ENCODE peak calls at places on chromosome 21, in four cellular contexts. G is GM12878, R is GM12891, A is K562. E is an unnamed sample.

GRCh38 chr21:33850401-33850800 is 65.2 kb downstream of the ATP5PO start:
- DNase-seq in R (no peak), A (no peak), G (no peak), E (no peak)

GRCh38 chr21:17819878-17820232 is 699 bp upstream of the C21orf91 start:
- DNase-seq in G (no peak), R (peak; percentile 15), A (peak; percentile 68), E (no peak)

GRCh38 chr21:16829532-16829931 is 683.3 kb upstream of the CXADR start:
- DNase-seq in A (no peak), G (no peak), R (no peak), E (no peak)

GRCh38 chr21:17775431-17776126 is 43.6 kb downstream of the C21orf91 start:
- DNase-seq in G (peak; percentile 63), R (no peak), A (no peak), E (no peak)

GRCh38 chr21:38817371-38818335 is 11.9 kb downstream of the ETS2 start:
- DNase-seq in G (no peak), A (no peak), R (no peak), E (no peak)

GRCh38 chr21:34834307-34834706 is 165.5 kb downstream of the CLIC6 start:
- DNase-seq in G (no peak), R (no peak), A (no peak), E (no peak)

GRCh38 chr21:26148834-26149354 is 21.7 kb downstream of the APP start:
- DNase-seq in G (no peak), R (no peak), A (no peak), E (no peak)

GRCh38 chr21:37914211-37914900 is 1.9 kb downstream of the KCNJ6 start:
- DNase-seq in A (peak; percentile 64), R (no peak), G (no peak), E (no peak)

GRCh38 chr21:8991088-8991907 is 1530.1 kb upstream of the TPTE start:
- DNase-seq in R (no peak), G (no peak), A (no peak), E (no peak)

GRCh38 chr21:31446206-31446900 is 102.3 kb upstream of the TIAM1 start:
- DNase-seq in A (no peak), G (no peak), R (no peak), E (no peak)

GRCh38 chr21:17783816-17784598 is 35.1 kb downstream of the C21orf91 start:
- DNase-seq in A (no peak), R (no peak), G (peak; percentile 89), E (peak; percentile 50)

GRCh38 chr21:32131960-32132359 is 146.9 kb downstream of the MIS18A start:
- DNase-seq in R (no peak), G (no peak), A (peak; percentile 57), E (no peak)

GRCh38 chr21:33993286-33994231 is 78.0 kb upstream of the ATP5PO start:
- DNase-seq in A (no peak), R (no peak), G (no peak), E (peak; percentile 26)

GRCh38 chr21:17083084-17083483 is 429.8 kb upstream of the CXADR start:
- DNase-seq in G (no peak), R (no peak), A (no peak), E (no peak)

GRCh38 chr21:15422761-15423160 is 307.0 kb upstream of the USP25 start:
- DNase-seq in G (no peak), A (no peak), R (no peak), E (no peak)

GRCh38 chr21:38743772-38744529 is 61.8 kb upstream of the ETS2 start:
- DNase-seq in R (no peak), G (no peak), A (no peak), E (no peak)

GRCh38 chr21:32770514-32771133 is 931 bp downstream of the PAXBP1 start:
- DNase-seq in G (no peak), A (peak; percentile 22), R (no peak), E (peak; percentile 20)

GRCh38 chr21:34874689-34875513 is 174.2 kb downstream of the RUNX1 start:
- DNase-seq in A (no peak), R (no peak), G (no peak), E (no peak)

GRCh38 chr21:31347435-31348032 is 3.5 kb upstream of the TIAM1 start:
- DNase-seq in R (no peak), G (no peak), A (peak; percentile 29), E (no peak)

GRCh38 chr21:31374430-31374829 is 30.4 kb upstream of the TIAM1 start:
- DNase-seq in R (no peak), A (no peak), G (no peak), E (no peak)

GRCh38 chr21:24118738-24119470 is 1488.4 kb downstream of the MRPL39 start:
- DNase-seq in R (no peak), G (no peak), A (no peak), E (no peak)

GRCh38 chr21:17598437-17598836 is 14.3 kb downstream of the BTG3 start:
- DNase-seq in R (peak; percentile 7), G (no peak), A (no peak), E (no peak)

GRCh38 chr21:34606051-34606450 is 8.9 kb downstream of the RCAN1 start:
- DNase-seq in R (no peak), G (no peak), A (no peak), E (no peak)

GRCh38 chr21:27250386-27250785 is 283.5 kb upstream of the ADAMTS5 start:
- DNase-seq in A (no peak), R (no peak), G (no peak), E (no peak)

GRCh38 chr21:20729376-20729775 is 268.8 kb upstream of the NCAM2 start:
- DNase-seq in A (no peak), G (no peak), R (no peak), E (no peak)

GRCh38 chr21:25005388-25005787 is 601.9 kb downstream of the MRPL39 start:
- DNase-seq in R (no peak), G (no peak), A (no peak), E (peak; percentile 78)

GRCh38 chr21:34074283-34075098 is 1.1 kb downstream of the MRPS6 start:
- DNase-seq in R (no peak), G (no peak), A (no peak), E (no peak)

GRCh38 chr21:44405948-44406872 is 49.1 kb upstream of the LRRC3 start:
- DNase-seq in G (no peak), A (no peak), R (no peak), E (no peak)

GRCh38 chr21:39137248-39138186 is 45.7 kb downstream of the PSMG1 start:
- DNase-seq in G (no peak), A (peak; percentile 72), R (no peak), E (no peak)

GRCh38 chr21:38434913-38435533 is 63.3 kb downstream of the ERG start:
- DNase-seq in G (no peak), R (no peak), A (no peak), E (no peak)

GRCh38 chr21:16570856-16571255 is 841.1 kb downstream of the USP25 start:
- DNase-seq in R (no peak), G (no peak), A (no peak), E (no peak)

GRCh38 chr21:19508844-19509243 is 1105.3 kb upstream of the TMPRSS15 start:
- DNase-seq in G (no peak), A (no peak), R (no peak), E (no peak)
- TF ChIP-seq SPI1 in G (no peak), A (no peak), R (no peak), E (no peak)

DNA sequence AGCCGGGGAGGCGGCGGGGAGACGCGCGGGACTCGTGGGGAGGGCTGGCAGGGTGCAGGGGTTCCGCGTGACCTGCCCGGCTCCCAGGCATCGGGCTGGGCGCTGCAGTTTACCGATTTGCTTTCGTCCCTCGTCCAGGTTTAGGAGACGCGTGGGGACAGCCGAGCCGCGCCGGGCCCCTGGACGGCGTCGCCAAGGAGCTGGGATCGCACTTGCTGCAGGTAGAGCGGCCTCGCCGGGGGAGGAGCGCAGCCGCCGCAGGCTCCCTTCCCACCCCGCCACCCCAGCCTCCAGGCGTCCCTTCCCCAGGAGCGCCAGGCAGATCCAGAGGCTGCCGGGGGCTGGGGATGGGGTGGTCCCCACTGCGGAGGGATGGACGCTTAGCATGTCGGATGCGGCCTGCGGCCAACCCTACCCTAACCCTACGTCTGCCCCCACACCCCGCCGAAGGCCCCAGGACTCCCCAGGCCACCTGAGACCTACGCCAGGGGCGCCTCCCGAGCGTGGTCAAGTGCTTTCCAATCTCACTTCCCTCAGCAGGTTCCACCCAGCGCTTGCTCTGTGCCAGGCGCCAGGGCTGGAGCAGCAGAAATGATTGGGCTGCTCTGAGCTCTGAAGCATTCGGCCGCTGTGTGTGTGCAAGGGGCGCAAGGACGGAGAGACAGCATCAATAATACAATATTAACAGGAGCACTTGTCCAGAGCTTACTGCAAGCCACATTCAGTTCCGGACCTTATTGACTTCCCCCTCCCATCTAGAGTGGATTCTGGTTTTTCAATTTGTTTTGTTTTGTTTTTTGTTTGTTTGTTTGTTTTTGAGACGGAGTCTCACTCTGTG is 10.3 kb downstream of the SIM2 start:
- DNase-seq in A (no peak), R (no peak), G (no peak), E (no peak)
- TF ChIP-seq SPI1 in A (no peak), R (no peak), G (no peak), E (no peak)

DNA sequence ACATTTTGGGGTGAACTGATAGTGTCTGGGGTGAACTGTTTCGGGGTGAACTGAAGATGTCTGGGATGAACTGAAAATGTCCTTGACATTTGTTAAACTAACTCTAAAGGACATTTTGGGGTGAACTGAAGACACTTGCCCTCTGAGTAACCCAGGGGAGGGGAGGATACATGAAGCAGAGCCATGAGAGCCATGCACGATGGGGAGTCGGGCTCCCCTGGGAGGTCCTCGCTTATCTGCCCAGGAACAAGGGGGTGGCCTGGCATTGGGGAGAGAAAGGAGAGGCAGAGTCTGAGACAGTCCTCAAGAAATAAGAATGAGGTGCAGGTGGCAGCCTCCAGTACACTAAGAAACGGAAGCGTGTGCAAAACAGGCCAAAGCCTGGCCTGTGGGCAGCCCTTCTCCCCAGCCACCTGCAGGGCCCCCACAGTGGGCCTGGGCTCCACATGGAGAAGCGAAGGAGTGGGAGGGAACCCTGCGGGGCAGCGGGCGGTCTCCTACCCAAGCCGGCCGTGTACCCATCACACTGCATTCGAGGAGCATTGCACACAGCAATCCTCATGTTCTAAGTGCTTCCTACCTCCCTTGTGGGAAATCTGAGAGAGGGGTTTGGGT is 24.2 kb downstream of the RSPH1 start:
- DNase-seq in G (no peak), R (no peak), A (no peak), E (no peak)
- TF ChIP-seq SPI1 in G (no peak), R (no peak), A (no peak), E (no peak)

GRCh38 chr21:42207426-42207825 is 11.5 kb upstream of the ABCG1 start:
- DNase-seq in G (no peak), A (no peak), R (no peak), E (no peak)

GRCh38 chr21:42208801-42209490 is 10.0 kb upstream of the ABCG1 start:
- DNase-seq in G (no peak), R (no peak), A (no peak), E (no peak)

GRCh38 chr21:42212261-42212660 is 6.7 kb upstream of the ABCG1 start:
- DNase-seq in A (no peak), G (no peak), R (no peak), E (no peak)

GRCh38 chr21:42213082-42213774 is 5.7 kb upstream of the ABCG1 start:
- DNase-seq in G (no peak), A (no peak), R (no peak), E (no peak)

DNA sequence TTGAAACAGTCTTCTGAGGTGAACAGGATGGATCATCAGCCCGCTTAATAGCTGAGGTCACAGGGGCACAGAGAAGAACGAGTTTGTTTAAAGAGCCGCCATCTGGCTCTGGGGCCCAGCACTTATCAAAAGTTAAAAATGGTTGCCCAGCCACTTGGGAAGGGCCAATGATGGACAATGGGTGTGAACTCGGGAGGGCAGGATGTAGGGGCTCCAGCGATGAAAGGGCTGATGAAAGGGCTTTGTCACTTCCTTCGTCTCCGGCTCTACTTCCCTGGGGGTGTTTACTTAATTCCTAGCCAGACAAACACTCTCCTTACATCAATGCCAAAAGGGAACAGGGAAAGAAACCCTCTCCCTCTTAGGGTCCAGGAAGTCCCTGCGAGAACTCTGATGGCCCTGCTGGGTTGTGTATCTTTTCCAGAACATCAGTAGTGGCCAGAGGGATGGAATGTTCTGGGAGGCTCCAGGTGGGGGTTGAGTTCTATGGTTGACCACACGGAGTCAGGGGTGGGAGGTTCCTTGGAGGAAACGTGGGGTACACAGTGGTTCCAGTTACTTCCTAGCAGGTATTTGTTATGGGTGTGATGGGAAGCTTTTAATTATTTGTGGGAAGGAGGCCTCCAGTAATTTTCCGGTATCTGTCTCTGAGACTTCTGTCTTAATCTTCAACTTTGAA is 9.0 kb upstream of the ABCG1 start:
- DNase-seq in A (no peak), G (no peak), R (no peak), E (no peak)
- TF ChIP-seq SPI1 in A (no peak), G (no peak), R (no peak), E (no peak)

E was measured in HL-60.